ENCODE peak calls at places on chromosomes 12 and 14, in five cellular contexts. V, O, F, S and N are unnamed samples.

GRCh38 chr12:2535583-2536187 is 259.1 kb upstream of the FKBP4 start:
- DNase-seq in O (no peak), S (no peak), V (no peak), F (no peak), N (no peak)

GRCh38 chr14:51401756-51402155 is 161.7 kb downstream of the TMX1 start:
- DNase-seq in S (no peak), O (no peak), F (no peak), V (no peak), N (no peak)

GRCh38 chr12:96383371-96383770 is 16.9 kb downstream of the CDK17 start:
- DNase-seq in F (no peak), O (no peak), V (no peak), S (no peak), N (no peak)

GRCh38 chr14:54699087-54699530 is 132.2 kb downstream of the SAMD4A start:
- DNase-seq in F (no peak), O (no peak), S (no peak), V (no peak), N (no peak)

GRCh38 chr12:96359328-96359727 is 40.9 kb downstream of the CDK17 start:
- DNase-seq in F (no peak), V (peak; percentile 37), O (peak; percentile 26), S (no peak), N (no peak)

GRCh38 chr12:94180558-94181296 is 32.4 kb downstream of the PLXNC1 start:
- DNase-seq in S (peak; percentile 6), F (no peak), V (no peak), O (peak; percentile 86), N (no peak)

GRCh38 chr12:106245767-106246166 is 2.1 kb downstream of the CKAP4 start:
- DNase-seq in S (no peak), O (peak; percentile 78), F (peak; percentile 70), V (no peak), N (no peak)

GRCh38 chr12:65335021-65335714 is 56.7 kb downstream of the MSRB3 start:
- DNase-seq in O (peak; percentile 60), V (no peak), S (peak; percentile 86), F (no peak), N (no peak)

GRCh38 chr12:65561798-65562382 is 262.4 kb upstream of the HMGA2 start:
- DNase-seq in S (no peak), V (no peak), F (no peak), O (peak; percentile 79), N (no peak)

GRCh38 chr12:32365473-32366064 is 33.8 kb upstream of the FGD4 start:
- DNase-seq in S (peak; percentile 64), V (peak; percentile 69), O (peak; percentile 72), F (peak; percentile 70), N (peak; percentile 55)

GRCh38 chr12:119869720-119870119 is 7.4 kb downstream of the CIT start:
- DNase-seq in O (peak; percentile 80), S (no peak), V (no peak), F (no peak), N (no peak)

GRCh38 chr14:35390577-35391387 is 13.8 kb downstream of the NFKBIA start:
- DNase-seq in O (peak; percentile 37), S (no peak), V (peak; percentile 58), F (peak; percentile 92), N (no peak)

GRCh38 chr14:76203086-76204001 is 51.6 kb downstream of the GPATCH2L start:
- DNase-seq in F (peak; percentile 66), V (no peak), S (no peak), O (peak; percentile 88), N (no peak)

GRCh38 chr12:51062631-51063397 is 14.7 kb downstream of the LETMD1 start:
- DNase-seq in S (no peak), O (no peak), V (no peak), F (no peak), N (no peak)

GRCh38 chr12:47302111-47302597 is 222.4 kb upstream of the AMIGO2 start:
- DNase-seq in V (no peak), O (no peak), S (no peak), F (no peak), N (no peak)

GRCh38 chr14:35932659-35933159 is 106.6 kb downstream of the BRMS1L start:
- DNase-seq in F (no peak), O (peak; percentile 21), S (no peak), V (no peak), N (peak; percentile 81)

GRCh38 chr12:8922544-8922943 is 8.2 kb downstream of the PHC1 start:
- DNase-seq in S (no peak), F (no peak), V (no peak), O (no peak), N (no peak)

GRCh38 chr12:63841611-63842010 is 2.9 kb upstream of the SRGAP1 start:
- DNase-seq in S (no peak), O (no peak), F (no peak), V (no peak), N (no peak)

GRCh38 chr12:84572186-84572585 is 340.4 kb downstream of the SLC6A15 start:
- DNase-seq in O (peak; percentile 7), V (no peak), S (no peak), F (no peak), N (no peak)

GRCh38 chr12:131121705-131122405 is 168.1 kb downstream of the ADGRD1 start:
- DNase-seq in F (no peak), V (peak; percentile 42), O (no peak), S (no peak), N (no peak)

GRCh38 chr14:94386085-94387031 is 2.0 kb downstream of the SERPINA1 start:
- DNase-seq in V (no peak), S (no peak), O (no peak), F (no peak), N (no peak)

GRCh38 chr12:109462868-109463692 is 14.0 kb downstream of the KCTD10 start:
- DNase-seq in F (peak; percentile 90), S (peak; percentile 63), V (no peak), O (peak; percentile 94), N (no peak)

GRCh38 chr12:109461846-109462766 is 15.0 kb downstream of the KCTD10 start:
- DNase-seq in S (peak; percentile 43), O (peak; percentile 94), F (peak; percentile 91), V (peak; percentile 34), N (no peak)

GRCh38 chr12:109461049-109461845 is 15.9 kb downstream of the KCTD10 start:
- DNase-seq in S (peak; percentile 50), F (peak; percentile 43), O (peak; percentile 53), V (peak; percentile 52), N (no peak)

GRCh38 chr12:109464642-109465351 is 12.3 kb downstream of the KCTD10 start:
- DNase-seq in S (no peak), V (no peak), O (no peak), F (no peak), N (no peak)

DNA sequence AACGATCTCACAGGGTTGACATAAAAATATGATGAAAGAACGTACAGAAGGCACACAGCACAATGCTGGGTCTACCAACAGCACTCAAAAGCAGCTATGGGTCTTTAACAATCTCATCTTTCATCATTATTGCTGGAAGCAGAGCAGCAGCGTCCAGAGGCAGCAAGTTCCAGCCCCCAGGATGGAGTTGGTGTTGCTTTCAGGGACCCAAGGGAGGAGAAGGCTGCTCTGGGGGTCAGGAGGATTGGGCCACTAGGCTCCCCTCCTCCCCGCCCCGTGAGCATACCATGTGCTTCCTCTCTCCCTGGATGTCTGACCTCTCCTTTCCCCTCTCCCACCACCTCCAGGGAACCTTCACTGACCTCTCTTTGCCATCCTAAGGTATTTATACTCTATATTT is 13.3 kb downstream of the KCTD10 start:
- DNase-seq in V (no peak), F (no peak), O (no peak), S (no peak), N (no peak)
- H2AFZ ChIP-seq in V (no peak overlapping the region), F (no peak overlapping the region), O (peak overlapping the region; percentile 57), S (no peak overlapping the region), N (no peak overlapping the region)

DNA sequence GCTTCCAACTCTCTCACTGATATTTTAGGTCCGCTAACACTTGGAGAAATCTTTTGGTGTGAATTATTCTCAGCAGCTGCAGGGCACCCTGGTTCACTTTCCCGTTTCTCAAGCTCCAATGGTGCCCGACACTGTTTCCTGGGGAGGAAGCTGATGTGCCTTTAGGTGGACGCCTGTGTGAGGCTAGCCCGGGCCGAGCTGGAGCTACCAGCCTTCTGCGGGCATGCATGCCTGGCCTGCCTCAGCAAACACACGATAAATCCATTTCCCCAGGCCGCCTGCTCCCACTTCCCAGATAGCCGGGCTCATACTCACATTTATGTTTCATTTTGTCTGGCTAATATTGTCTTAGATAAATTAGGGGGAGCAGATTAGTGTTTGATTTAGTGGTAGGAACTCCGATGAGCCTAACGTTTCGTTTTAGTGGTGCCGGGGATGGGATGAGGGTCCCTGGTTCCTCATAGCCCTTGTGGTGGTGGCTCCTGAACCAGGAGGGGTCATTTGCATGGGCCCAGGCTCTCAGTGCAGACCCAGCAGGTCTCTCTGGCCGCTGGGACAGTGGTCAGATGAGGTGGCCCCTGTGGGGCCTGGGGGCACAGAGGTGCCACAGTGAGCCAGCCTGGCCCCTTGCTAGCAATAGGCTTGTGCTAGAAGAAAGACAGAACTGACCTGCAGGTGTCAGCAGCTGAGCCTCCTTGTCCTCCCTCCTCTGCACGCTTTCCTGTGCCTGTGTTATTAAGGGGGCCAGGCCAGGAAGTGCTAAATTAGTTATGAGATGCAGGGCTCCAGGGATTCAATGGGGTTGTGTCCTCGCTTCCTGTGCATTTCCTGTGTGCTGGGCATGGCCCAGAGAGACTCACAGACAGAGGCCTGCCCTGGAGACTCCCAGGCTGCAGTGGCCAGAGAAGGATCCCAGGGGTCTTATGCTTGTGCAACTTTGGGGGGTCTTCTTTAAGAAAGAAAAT is 88.3 kb downstream of the KIF26A start:
- DNase-seq in F (no peak), V (no peak), O (no peak), S (no peak), N (no peak)
- TF ChIP-seq CTCF in F (no peak), V (no peak), O (no peak), S (no peak), N (no peak)

GRCh38 chr12:116876151-116876869 is 4.9 kb downstream of the HRK start:
- DNase-seq in F (no peak), V (no peak), O (no peak), S (no peak), N (no peak)

GRCh38 chr12:116880817-116881324 is 370 bp downstream of the HRK start:
- DNase-seq in F (peak; percentile 47), V (peak; percentile 70), O (peak; percentile 72), S (peak; percentile 27), N (no peak)

GRCh38 chr12:116879509-116880212 is 1.6 kb downstream of the HRK start:
- DNase-seq in O (no peak), F (peak; percentile 37), S (no peak), V (no peak), N (no peak)

GRCh38 chr12:116880213-116880816 is 926 bp downstream of the HRK start:
- DNase-seq in S (no peak), V (no peak), F (peak; percentile 34), O (no peak), N (no peak)

GRCh38 chr12:116878567-116879508 is 2.4 kb downstream of the HRK start:
- DNase-seq in S (no peak), F (peak; percentile 92), O (peak; percentile 50), V (no peak), N (no peak)
- TF ChIP-seq EZH2 in S (no peak), F (no peak), O (no peak), V (peak; percentile 61), N (peak; percentile 29)

DNA sequence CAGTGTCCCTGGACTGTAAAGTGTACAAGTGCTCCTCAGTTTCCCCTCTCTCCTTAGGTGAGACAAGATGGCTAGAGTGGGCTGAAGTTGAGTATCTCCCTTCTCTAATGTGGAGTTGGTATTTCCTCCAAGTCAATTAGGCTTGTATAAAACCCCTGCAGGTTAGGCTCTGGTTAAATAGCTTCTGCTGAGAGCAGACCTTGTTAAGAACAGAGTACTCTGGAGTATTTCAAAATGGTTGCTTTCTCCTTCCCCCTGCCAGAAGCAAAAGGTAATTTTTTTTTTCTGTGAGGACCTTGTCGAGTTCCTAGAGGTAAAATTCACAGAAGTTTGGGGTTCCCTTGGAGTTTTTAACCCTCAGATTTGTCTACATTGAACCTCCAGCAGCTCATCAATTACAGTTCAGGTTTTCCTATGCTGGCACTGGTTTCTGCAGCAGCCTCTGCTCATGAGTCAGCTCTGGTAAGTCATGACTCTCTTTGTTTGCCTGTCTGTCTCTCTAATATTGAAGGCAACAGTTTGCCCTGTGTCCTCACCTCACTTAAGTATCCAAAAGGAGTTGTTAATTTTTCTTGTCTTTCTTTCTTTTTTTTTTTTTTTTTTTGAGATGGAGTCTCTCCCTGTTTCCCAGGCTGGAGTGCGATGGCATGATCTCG is 27.8 kb upstream of the GLIPR1 start:
- DNase-seq in V (no peak), O (peak; percentile 73), S (no peak), F (no peak), N (no peak)
- H2AFZ ChIP-seq in V (no peak overlapping the region), O (peak overlapping the region; percentile 17), S (no peak overlapping the region), F (no peak overlapping the region), N (no peak overlapping the region)